ENCODE peak calls at places on chromosomes 16 and 17, in seven cellular contexts. Z, H, J, F, C, Q and D are unnamed samples.
A peak's percentile ranks its signal among the peaks of the same experiment; 100 is the strongest.

GRCh38 chr17:50364715-50365114 is 8.3 kb downstream of the MRPL27 start:
- DNase-seq in Z (peak; percentile 63), H (no peak), J (no peak), F (no peak), C (no peak), Q (peak; percentile 59), D (no peak)

GRCh38 chr17:29238133-29238850 is 8.4 kb upstream of the CRYBA1 start:
- DNase-seq in Z (peak; percentile 76), H (no peak), J (no peak), F (no peak), C (no peak), Q (no peak), D (no peak)

GRCh38 chr17:77127735-77128361 is 12.9 kb upstream of the SEC14L1 start:
- DNase-seq in Z (peak; percentile 57), H (peak; percentile 67), J (peak; percentile 84), F (peak; percentile 52), C (peak; percentile 44), Q (no peak), D (peak; percentile 65)

GRCh38 chr17:58246104-58246740 is 7.8 kb downstream of the LPO start:
- DNase-seq in Z (no peak), H (no peak), J (no peak), F (no peak), C (no peak), Q (no peak), D (no peak)

GRCh38 chr17:49204521-49204920 is 5.9 kb downstream of the GNGT2 start:
- DNase-seq in Z (no peak), H (no peak), J (no peak), F (no peak), C (no peak), Q (no peak), D (no peak)

GRCh38 chr17:30519707-30520106 is 42.5 kb downstream of the GOSR1 start:
- DNase-seq in Z (peak; percentile 94), H (no peak), J (no peak), F (no peak), C (no peak), Q (peak; percentile 20), D (no peak)

GRCh38 chr16:89315271-89315670 is 97.8 kb downstream of the ZNF778 start:
- DNase-seq in Z (no peak), H (no peak), J (no peak), F (no peak), C (no peak), Q (no peak), D (no peak)

GRCh38 chr16:19460397-19460796 is 42.7 kb downstream of the TMC5 start:
- DNase-seq in Z (no peak), H (no peak), J (no peak), F (no peak), C (no peak), Q (no peak), D (no peak)

GRCh38 chr17:72562628-72563188 is 441.9 kb downstream of the SOX9 start:
- DNase-seq in Z (no peak), H (no peak), J (no peak), F (no peak), C (no peak), Q (no peak), D (no peak)

GRCh38 chr16:62194828-62195227 is 158.6 kb upstream of the CDH8 start:
- DNase-seq in Z (no peak), H (no peak), J (no peak), F (peak; percentile 1), C (no peak), Q (peak; percentile 6), D (no peak)
- TF ChIP-seq CTCF in Z (no peak), H (no peak), J (no peak), F (no peak), C (peak; percentile 7), Q (no peak), D (no peak)

GRCh38 chr16:65737831-65738230 is 616.0 kb upstream of the CDH11 start:
- DNase-seq in Z (no peak), H (no peak), J (no peak), F (no peak), C (no peak), Q (no peak), D (no peak)
- TF ChIP-seq CTCF in Z (no peak), H (no peak), J (no peak), F (no peak), C (no peak), Q (no peak), D (no peak)

GRCh38 chr17:79028496-79029326 is 4.7 kb downstream of the C1QTNF1 start:
- DNase-seq in Z (no peak), H (no peak), J (no peak), F (no peak), C (no peak), Q (no peak), D (no peak)
- TF ChIP-seq CTCF in Z (peak; percentile 32), H (no peak), J (no peak), F (no peak), C (no peak), Q (peak; percentile 42), D (no peak)

GRCh38 chr17:81285179-81285878 is 9.8 kb downstream of the SLC38A10 start:
- DNase-seq in Z (peak; percentile 34), H (peak; percentile 56), J (peak; percentile 91), F (peak; percentile 75), C (peak; percentile 59), Q (no peak), D (peak; percentile 50)
- TF ChIP-seq CTCF in Z (no peak), H (no peak), J (no peak), F (no peak), C (no peak), Q (no peak), D (no peak)

GRCh38 chr17:11002417-11002816 is 164.5 kb upstream of the PIRT start:
- DNase-seq in Z (no peak), H (no peak), J (no peak), F (no peak), C (no peak), Q (no peak), D (no peak)
- TF ChIP-seq CTCF in Z (no peak), H (no peak), J (no peak), F (no peak), C (no peak), Q (no peak), D (no peak)

DNA sequence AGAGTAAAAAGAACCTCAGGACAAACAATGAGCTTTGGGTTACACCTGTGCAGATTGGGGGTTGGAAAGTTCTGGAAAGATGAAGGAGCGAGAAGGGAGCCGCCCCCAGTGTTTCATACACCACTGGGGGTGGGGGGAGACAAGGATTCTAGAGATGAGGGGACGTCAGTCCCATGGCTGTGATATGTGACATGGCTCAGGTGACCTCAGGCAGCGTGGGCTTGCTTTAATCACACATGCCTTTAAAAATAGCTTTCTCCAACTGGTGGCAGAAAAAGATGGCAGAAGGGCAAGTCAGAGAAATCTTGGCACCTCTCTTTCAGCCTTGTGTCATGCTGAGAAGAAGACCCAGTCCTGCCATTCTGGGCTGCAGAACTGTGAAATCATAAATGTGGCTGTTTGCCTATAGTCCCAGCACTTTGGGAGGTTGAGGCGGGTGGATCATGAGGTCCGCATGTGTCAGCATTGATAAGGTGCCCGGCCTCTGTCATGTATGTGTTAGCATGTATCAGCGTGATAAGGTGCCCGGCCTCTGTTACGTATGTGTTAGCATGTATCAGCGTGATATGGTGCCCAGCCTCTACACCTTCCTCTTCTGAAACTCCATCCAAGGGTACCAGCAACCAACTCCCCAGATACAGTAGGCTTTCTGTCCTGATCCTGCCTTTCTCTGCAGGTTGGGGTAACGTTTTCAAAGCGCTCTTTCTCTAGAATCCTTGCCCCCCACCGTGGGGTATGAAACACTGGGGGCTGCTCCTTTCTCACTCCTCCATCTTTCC is 25.0 kb downstream of the WIPI1 start:
- DNase-seq in Z (no peak), H (no peak), J (no peak), F (no peak), C (no peak), Q (no peak), D (no peak)
- TF ChIP-seq CTCF in Z (no peak), H (peak; percentile 12), J (no peak), F (no peak), C (no peak), Q (no peak), D (no peak)

DNA sequence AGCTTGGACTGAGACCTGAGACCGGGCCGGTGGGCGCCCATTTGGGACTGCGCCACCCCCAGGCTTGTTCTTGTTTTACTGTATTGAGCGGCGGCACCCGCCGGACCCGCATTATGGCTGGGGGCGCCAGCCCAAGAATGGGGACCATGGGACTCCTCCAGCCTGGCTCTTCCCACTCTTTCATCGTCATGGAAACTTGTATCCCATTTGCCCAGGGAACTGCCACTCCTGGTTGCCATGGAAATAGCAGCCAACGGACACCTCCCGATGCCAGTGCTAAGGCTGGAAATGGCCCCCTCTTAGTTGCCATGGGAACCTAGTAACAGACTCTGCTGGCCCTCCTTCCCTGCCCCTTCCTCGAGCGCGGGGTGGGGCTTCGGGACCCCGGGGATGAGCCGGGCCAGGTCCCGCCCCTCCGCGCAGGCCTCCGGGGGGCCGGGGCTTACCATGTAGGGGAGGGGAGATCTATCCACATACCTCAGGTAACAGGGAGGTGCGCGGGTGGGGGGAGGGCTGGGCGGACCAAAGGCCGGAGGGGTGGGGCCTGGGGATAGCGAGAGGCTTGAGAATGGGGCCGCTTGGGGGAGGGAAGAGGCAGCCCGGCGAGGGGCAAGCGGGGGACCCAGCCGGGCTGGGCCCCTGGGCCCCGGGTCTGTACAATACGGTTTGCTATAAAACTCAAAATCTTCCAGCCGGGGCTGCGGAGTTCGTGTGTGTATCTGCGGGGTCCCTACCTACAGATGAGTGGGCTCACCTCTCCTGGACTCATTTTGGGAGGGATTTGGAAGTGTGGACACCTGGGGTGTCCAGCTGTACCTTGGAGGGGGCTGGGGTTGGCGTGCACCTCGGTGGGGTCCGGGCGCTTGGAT is 547 bp upstream of the ORAI3 start:
- DNase-seq in Z (peak; percentile 98), H (no peak), J (peak; percentile 82), F (peak; percentile 68), C (peak; percentile 91), Q (peak; percentile 89), D (no peak)
- TF ChIP-seq CTCF in Z (no peak), H (no peak), J (peak; percentile 20), F (no peak), C (no peak), Q (no peak), D (no peak)